ENCODE peak calls at places on chromosomes 3 and 15, in four cellular contexts. One of them, this sample, is unnamed.

GRCh38 chr3:22315925-22316324 is 564.9 kb upstream of the ZNF385D start:
- DNase-seq in NB4: no peak
- DNase-seq in HCT116: no peak
- DNase-seq in body of pancreas: no peak
- DNase-seq in this sample: no peak

GRCh38 chr3:155382396-155383042 is 89.0 kb upstream of the STRIT1 start:
- DNase-seq in NB4: peak
- DNase-seq in HCT116: peak
- DNase-seq in body of pancreas: peak
- DNase-seq in this sample: no peak

GRCh38 chr15:25694823-25695312 is 168.3 kb downstream of the ATP10A start:
- DNase-seq in NB4: no peak
- DNase-seq in HCT116: no peak
- DNase-seq in body of pancreas: no peak
- DNase-seq in this sample: peak

GRCh38 chr15:78684645-78685044 is 43.6 kb upstream of the CHRNB4 start:
- DNase-seq in NB4: no peak
- DNase-seq in HCT116: no peak
- DNase-seq in body of pancreas: no peak
- DNase-seq in this sample: peak

GRCh38 chr15:85762039-85762755 is 32.5 kb downstream of the KLHL25 start:
- DNase-seq in NB4: no peak
- DNase-seq in HCT116: no peak
- DNase-seq in body of pancreas: no peak
- DNase-seq in this sample: no peak

GRCh38 chr15:60423540-60423939 is 25.8 kb upstream of the ANXA2 start:
- DNase-seq in NB4: no peak
- DNase-seq in HCT116: peak
- DNase-seq in body of pancreas: no peak
- DNase-seq in this sample: no peak

GRCh38 chr3:156770699-156771414 is 55.3 kb upstream of the LEKR1 start:
- DNase-seq in NB4: no peak
- DNase-seq in HCT116: no peak
- DNase-seq in body of pancreas: no peak
- DNase-seq in this sample: no peak

GRCh38 chr3:171461087-171461917 is 1.1 kb upstream of the TNIK start:
- DNase-seq in NB4: peak
- DNase-seq in HCT116: peak
- DNase-seq in body of pancreas: peak
- DNase-seq in this sample: no peak

GRCh38 chr3:17038141-17038540 is 153.4 kb downstream of the PLCL2 start:
- DNase-seq in NB4: no peak
- DNase-seq in HCT116: no peak
- DNase-seq in body of pancreas: no peak
- DNase-seq in this sample: no peak

GRCh38 chr3:159748408-159748807 is 240.2 kb upstream of the IL12A start:
- DNase-seq in NB4: no peak
- DNase-seq in HCT116: no peak
- DNase-seq in body of pancreas: no peak
- DNase-seq in this sample: no peak

GRCh38 chr3:126338796-126339241 is 18.4 kb downstream of the KLF15 start:
- DNase-seq in NB4: no peak
- DNase-seq in HCT116: no peak
- DNase-seq in body of pancreas: no peak
- DNase-seq in this sample: peak

GRCh38 chr15:75532413-75533250 is 46.5 kb downstream of the PTPN9 start:
- DNase-seq in NB4: peak
- DNase-seq in HCT116: peak
- DNase-seq in body of pancreas: peak
- DNase-seq in this sample: no peak

GRCh38 chr3:139414608-139415224 is 25.3 kb upstream of the COPB2 start:
- DNase-seq in NB4: no peak
- DNase-seq in HCT116: no peak
- DNase-seq in body of pancreas: no peak
- DNase-seq in this sample: no peak

GRCh38 chr3:141303481-141304223 is 64.7 kb upstream of the ZBTB38 start:
- DNase-seq in NB4: peak
- DNase-seq in HCT116: peak
- DNase-seq in body of pancreas: peak
- DNase-seq in this sample: no peak

GRCh38 chr15:71329509-71330260 is 214.4 kb downstream of the THSD4 start:
- DNase-seq in NB4: no peak
- DNase-seq in HCT116: peak
- DNase-seq in body of pancreas: peak
- DNase-seq in this sample: no peak

GRCh38 chr3:12532182-12532581 is 13.1 kb downstream of the MKRN2OS start:
- DNase-seq in NB4: no peak
- DNase-seq in HCT116: no peak
- DNase-seq in body of pancreas: no peak
- DNase-seq in this sample: no peak

GRCh38 chr3:104596551-104596950 is 770.2 kb upstream of the ALCAM start:
- DNase-seq in NB4: peak
- DNase-seq in HCT116: peak
- DNase-seq in body of pancreas: peak
- DNase-seq in this sample: no peak

GRCh38 chr3:172582712-172583111 is 59.5 kb upstream of the TNFSF10 start:
- DNase-seq in NB4: no peak
- DNase-seq in HCT116: no peak
- DNase-seq in body of pancreas: no peak
- DNase-seq in this sample: no peak

GRCh38 chr3:33194303-33194702 is 24.3 kb downstream of the SUSD5 start:
- DNase-seq in NB4: no peak
- DNase-seq in HCT116: no peak
- DNase-seq in body of pancreas: no peak
- DNase-seq in this sample: no peak

GRCh38 chr3:41405466-41405865 is 206.2 kb downstream of the CTNNB1 start:
- DNase-seq in NB4: no peak
- DNase-seq in HCT116: no peak
- DNase-seq in body of pancreas: no peak
- DNase-seq in this sample: no peak

GRCh38 chr15:34773013-34773412 is 18.2 kb upstream of the GJD2 start:
- DNase-seq in NB4: no peak
- DNase-seq in HCT116: no peak
- DNase-seq in body of pancreas: no peak
- DNase-seq in this sample: no peak

GRCh38 chr15:74428970-74429783 is 4.6 kb downstream of the SEMA7A start:
- DNase-seq in NB4: peak
- DNase-seq in HCT116: no peak
- DNase-seq in body of pancreas: no peak
- DNase-seq in this sample: no peak

GRCh38 chr3:89155811-89156210 is 48.4 kb downstream of the EPHA3 start:
- DNase-seq in NB4: no peak
- DNase-seq in HCT116: no peak
- DNase-seq in body of pancreas: no peak
- DNase-seq in this sample: no peak

GRCh38 chr3:73259841-73260240 is 198.4 kb downstream of the EBLN2 start:
- DNase-seq in NB4: no peak
- DNase-seq in HCT116: no peak
- DNase-seq in body of pancreas: no peak
- DNase-seq in this sample: no peak

GRCh38 chr15:64686130-64686735 is 89.2 kb downstream of the RBPMS2 start:
- DNase-seq in NB4: peak
- DNase-seq in HCT116: peak
- DNase-seq in body of pancreas: peak
- DNase-seq in this sample: no peak

GRCh38 chr3:99562990-99563607 is 75.3 kb upstream of the COL8A1 start:
- DNase-seq in NB4: no peak
- DNase-seq in HCT116: no peak
- DNase-seq in body of pancreas: no peak
- DNase-seq in this sample: no peak

GRCh38 chr3:7658294-7658693 is 797.4 kb downstream of the GRM7 start:
- DNase-seq in NB4: no peak
- DNase-seq in HCT116: no peak
- DNase-seq in body of pancreas: no peak
- DNase-seq in this sample: no peak

GRCh38 chr3:31530039-31530983 is 2.4 kb upstream of the STT3B start:
- DNase-seq in NB4: peak
- DNase-seq in HCT116: no peak
- DNase-seq in body of pancreas: no peak
- DNase-seq in this sample: no peak

GRCh38 chr3:31531465-31531991 is 1.2 kb upstream of the STT3B start:
- DNase-seq in NB4: no peak
- DNase-seq in HCT116: no peak
- DNase-seq in body of pancreas: no peak
- DNase-seq in this sample: no peak

GRCh38 chr3:31532587-31533168 is at the start of gene STT3B:
- DNase-seq in NB4: peak
- DNase-seq in HCT116: peak
- DNase-seq in body of pancreas: peak
- DNase-seq in this sample: peak

GRCh38 chr3:31533169-31533870 is 595 bp downstream of the STT3B start:
- DNase-seq in NB4: peak
- DNase-seq in HCT116: no peak
- DNase-seq in body of pancreas: peak
- DNase-seq in this sample: peak

DNA sequence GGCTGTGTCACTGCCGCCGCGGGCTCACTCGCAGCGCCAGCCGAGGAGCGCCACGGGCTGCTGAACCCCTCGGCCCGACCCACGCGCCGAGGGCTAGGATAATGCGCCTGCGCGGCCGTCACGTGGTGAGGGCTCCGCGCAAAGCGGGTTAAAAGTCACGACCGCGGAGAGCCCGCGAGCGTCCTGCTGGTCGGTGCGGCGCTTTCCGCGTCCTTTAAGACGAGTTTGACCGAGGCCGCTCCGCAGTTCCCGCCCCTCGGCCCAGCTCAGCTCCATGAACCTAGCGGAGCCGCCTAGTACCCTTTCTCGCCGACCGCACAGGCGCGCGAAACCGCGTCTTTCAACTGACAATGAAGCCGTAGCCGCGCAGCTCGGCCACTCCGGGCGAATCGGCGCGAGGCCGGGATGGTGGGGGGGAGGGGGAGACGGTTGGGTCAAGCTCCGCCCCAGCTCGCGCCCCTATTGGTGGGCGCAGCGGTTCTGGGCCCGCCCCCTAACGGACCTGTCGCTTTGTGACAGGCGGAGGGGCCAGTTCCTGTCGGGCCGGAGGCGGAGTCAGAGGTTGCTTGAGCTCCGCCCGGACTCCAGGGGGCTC is 636 bp upstream of the STT3B start:
- DNase-seq in NB4: peak
- DNase-seq in HCT116: peak
- DNase-seq in body of pancreas: peak
- DNase-seq in this sample: peak
- TF ChIP-seq POLR2A in NB4: peak
- TF ChIP-seq POLR2A in HCT116: peak
- TF ChIP-seq POLR2A in body of pancreas: peak
- TF ChIP-seq POLR2A in this sample: peak

GRCh38 chr3:134028486-134029255 is 1.1 kb downstream of the SLCO2A1 start:
- DNase-seq in NB4: no peak
- DNase-seq in HCT116: no peak
- DNase-seq in body of pancreas: no peak
- DNase-seq in this sample: no peak

GRCh38 chr3:134030801-134031619 is 1.3 kb upstream of the SLCO2A1 start:
- DNase-seq in NB4: no peak
- DNase-seq in HCT116: no peak
- DNase-seq in body of pancreas: no peak
- DNase-seq in this sample: no peak

GRCh38 chr3:134029256-134029733 is 430 bp downstream of the SLCO2A1 start:
- DNase-seq in NB4: no peak
- DNase-seq in HCT116: no peak
- DNase-seq in body of pancreas: no peak
- DNase-seq in this sample: no peak

GRCh38 chr3:134030382-134030753 is 643 bp upstream of the SLCO2A1 start:
- DNase-seq in NB4: no peak
- DNase-seq in HCT116: no peak
- DNase-seq in body of pancreas: no peak
- DNase-seq in this sample: no peak

DNA sequence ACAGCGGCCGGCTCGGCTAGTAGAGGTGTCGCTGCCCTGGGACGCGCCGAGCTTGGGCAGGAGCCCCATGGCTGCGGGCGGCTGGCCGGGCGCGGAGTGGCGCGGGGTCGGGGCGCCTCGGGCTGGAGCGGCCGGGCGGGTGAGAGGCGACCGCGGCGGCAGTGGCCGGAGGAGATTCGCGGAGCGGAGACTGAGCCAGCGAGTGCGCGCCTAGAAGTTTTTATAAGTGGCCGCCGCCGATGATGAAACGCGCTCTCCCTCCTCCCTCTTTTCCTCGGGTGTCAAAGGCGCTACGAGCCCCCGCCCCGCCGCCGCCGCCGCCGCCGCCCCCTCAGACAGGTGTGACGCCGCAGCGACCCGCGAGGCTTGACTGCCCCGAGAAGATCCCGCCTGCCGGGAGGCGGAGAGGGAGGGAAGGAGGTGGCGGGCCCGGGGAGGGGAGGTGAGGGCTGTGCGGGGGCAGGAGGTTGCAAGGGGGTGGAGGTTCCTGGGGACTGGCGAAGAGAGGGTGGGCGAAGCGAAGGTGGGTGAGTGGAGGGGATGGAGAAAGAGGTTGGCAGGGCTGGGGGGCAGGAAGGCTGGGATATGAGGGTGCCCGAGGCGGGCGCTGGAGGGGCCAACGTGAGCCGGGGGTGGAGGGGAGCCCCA is at the start of gene SLCO2A1:
- DNase-seq in NB4: peak
- DNase-seq in HCT116: no peak
- DNase-seq in body of pancreas: peak
- DNase-seq in this sample: no peak
- TF ChIP-seq POLR2A in NB4: no peak
- TF ChIP-seq POLR2A in HCT116: no peak
- TF ChIP-seq POLR2A in body of pancreas: no peak
- TF ChIP-seq POLR2A in this sample: no peak

GRCh38 chr3:25664810-25665645 is at the start of gene TOP2B:
- DNase-seq in NB4: peak
- DNase-seq in HCT116: peak
- DNase-seq in body of pancreas: peak
- DNase-seq in this sample: peak
- TF ChIP-seq POLR2A in NB4: peak
- TF ChIP-seq POLR2A in HCT116: peak
- TF ChIP-seq POLR2A in body of pancreas: peak
- TF ChIP-seq POLR2A in this sample: peak

DNA sequence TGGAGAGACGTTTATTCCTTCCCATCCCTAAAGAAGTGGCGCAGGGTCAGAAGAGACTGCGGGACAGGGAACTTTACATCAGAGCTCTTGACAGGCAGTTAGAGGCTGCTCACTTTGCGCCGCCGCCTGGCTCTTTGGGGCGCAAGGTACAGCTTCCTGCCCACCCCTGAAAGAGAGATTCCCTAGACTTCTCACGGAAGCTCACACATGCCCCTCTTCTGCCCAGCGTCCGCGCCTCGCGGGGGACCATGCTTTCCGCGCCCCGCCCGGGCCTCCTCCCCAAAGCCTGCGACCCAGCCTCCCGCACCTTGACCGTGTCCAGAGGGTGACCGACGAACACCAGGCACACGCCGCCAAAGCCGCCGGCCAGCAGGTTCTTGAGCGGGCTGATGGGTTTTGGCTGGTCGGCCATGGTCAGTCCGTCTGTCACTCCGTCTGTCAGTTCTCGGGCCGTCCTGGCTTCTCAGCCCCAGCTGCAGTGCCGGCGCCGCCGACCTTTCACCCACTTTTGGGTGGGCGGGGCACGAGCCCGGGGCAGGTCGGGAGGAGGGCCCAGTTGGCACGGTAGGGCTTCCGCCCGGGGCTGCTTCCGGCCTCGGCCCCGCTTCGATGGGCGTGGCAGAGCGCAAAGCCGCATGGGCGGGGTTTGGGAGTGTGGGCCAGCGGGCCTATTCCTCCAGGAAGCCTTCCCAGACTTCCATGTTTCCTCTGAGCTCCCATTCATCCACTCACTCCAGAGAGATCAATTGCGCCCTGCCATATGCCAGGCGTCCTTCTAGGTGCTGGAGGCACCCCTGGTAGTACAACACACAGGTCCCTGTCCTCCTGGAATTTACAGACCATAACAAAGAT is at the start of gene SLC25A20:
- DNase-seq in NB4: peak
- DNase-seq in HCT116: peak
- DNase-seq in body of pancreas: peak
- DNase-seq in this sample: peak
- TF ChIP-seq POLR2A in NB4: no peak
- TF ChIP-seq POLR2A in HCT116: no peak
- TF ChIP-seq POLR2A in body of pancreas: peak
- TF ChIP-seq POLR2A in this sample: no peak